ENCODE peak calls at places on chromosomes 5 and 9, in six cellular contexts. Y is IMR-90, C is astrocyte, D is stomach, B is AG04450, E is body of pancreas. O is an unnamed sample.

GRCh38 chr5:13601152-13601551 is 343.3 kb downstream of the DNAH5 start:
- DNase-seq in Y (peak; percentile 46), C (peak; percentile 36), D (no peak), B (no peak), E (no peak), O (peak; percentile 77)

GRCh38 chr5:82334856-82335255 is 56.7 kb upstream of the RPS23 start:
- DNase-seq in Y (peak; percentile 95), C (peak; percentile 98), D (no peak), B (peak; percentile 81), E (no peak), O (no peak)

GRCh38 chr5:22693125-22693524 is 160.0 kb downstream of the CDH12 start:
- DNase-seq in Y (no peak), C (no peak), D (no peak), B (no peak), E (no peak), O (no peak)

GRCh38 chr9:135524130-135524861 is 3.1 kb downstream of the LCN1 start:
- DNase-seq in Y (no peak), C (no peak), D (peak; percentile 15), B (no peak), E (no peak), O (no peak)

GRCh38 chr5:38201158-38201557 is 57.2 kb upstream of the EGFLAM start:
- DNase-seq in Y (no peak), C (no peak), D (no peak), B (no peak), E (no peak), O (no peak)

GRCh38 chr5:141338538-141339306 is at the start of gene PCDHGA2:
- DNase-seq in Y (peak; percentile 66), C (peak; percentile 28), D (no peak), B (no peak), E (peak; percentile 37), O (peak; percentile 38)

GRCh38 chr5:91224459-91224858 is 158.7 kb downstream of the ARRDC3 start:
- DNase-seq in Y (peak; percentile 22), C (peak; percentile 54), D (no peak), B (no peak), E (no peak), O (no peak)

GRCh38 chr9:38287420-38287985 is 105.0 kb upstream of the ALDH1B1 start:
- DNase-seq in Y (no peak), C (no peak), D (no peak), B (no peak), E (no peak), O (peak; percentile 79)

GRCh38 chr9:131656356-131657030 is 83.4 kb downstream of the RAPGEF1 start:
- DNase-seq in Y (no peak), C (no peak), D (peak; percentile 62), B (no peak), E (peak; percentile 85), O (peak; percentile 96)
- H3K4me3 ChIP-seq in Y (no peak overlapping the region), C (no peak overlapping the region), D (no peak overlapping the region), B (no peak overlapping the region), E (no peak overlapping the region), O (no peak overlapping the region)

GRCh38 chr9:78280982-78281668 is 15.8 kb upstream of the PSAT1 start:
- DNase-seq in Y (peak; percentile 75), C (peak; percentile 85), D (peak; percentile 84), B (no peak), E (peak; percentile 92), O (no peak)
- H3K27me3 ChIP-seq in Y (no peaks in the 10 kb centered on the region), C (no peaks in the 10 kb centered on the region), D (no peaks in the 10 kb centered on the region), B (no peaks in the 10 kb centered on the region), E (no peaks in the 10 kb centered on the region), O (no peaks in the 10 kb centered on the region)

GRCh38 chr5:58481828-58482227 is 9.4 kb upstream of the GAPT start:
- DNase-seq in Y (no peak), C (no peak), D (no peak), B (no peak), E (no peak), O (no peak)
- H3K4me3 ChIP-seq in Y (no peak overlapping the region), C (no peak overlapping the region), D (no peak overlapping the region), B (no peak overlapping the region), E (no peak overlapping the region), O (no peak overlapping the region)

GRCh38 chr5:88878976-88879375 is 4.0 kb downstream of the MEF2C start:
- DNase-seq in Y (peak; percentile 63), C (no peak), D (no peak), B (no peak), E (no peak), O (peak; percentile 72)

GRCh38 chr5:88877826-88878225 is 5.2 kb downstream of the MEF2C start:
- DNase-seq in Y (no peak), C (no peak), D (no peak), B (no peak), E (no peak), O (peak; percentile 15)

GRCh38 chr5:88881566-88881965 is 1.4 kb downstream of the MEF2C start:
- DNase-seq in Y (peak; percentile 9), C (no peak), D (no peak), B (no peak), E (peak; percentile 12), O (no peak)

GRCh38 chr5:88880196-88880595 is 2.8 kb downstream of the MEF2C start:
- DNase-seq in Y (no peak), C (no peak), D (no peak), B (no peak), E (no peak), O (no peak)

DNA sequence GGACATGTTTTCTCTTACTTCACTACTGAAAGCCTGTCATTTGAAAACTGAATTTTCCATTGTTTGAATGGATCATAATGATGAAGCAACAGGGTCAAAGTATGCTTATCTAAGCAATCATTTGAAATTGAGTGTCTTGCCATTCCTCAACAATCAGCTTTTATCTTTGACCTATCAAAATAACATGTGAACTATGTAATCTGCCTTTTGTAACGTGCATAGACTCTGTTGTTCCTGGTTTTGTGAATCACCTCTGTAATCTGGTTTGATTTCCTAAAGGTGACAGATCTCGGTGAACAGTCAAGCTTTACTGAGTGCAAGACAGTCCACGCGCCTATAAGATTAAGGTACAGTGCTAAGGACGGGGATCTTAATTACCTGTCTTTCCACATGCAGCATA is 3.3 kb downstream of the MEF2C start:
- DNase-seq in Y (no peak), C (no peak), D (no peak), B (no peak), E (no peak), O (no peak)
- H3K27me3 ChIP-seq in Y (no peaks in the 10 kb centered on the region), C (no peaks in the 10 kb centered on the region), D (no peaks in the 10 kb centered on the region), B (no peaks in the 10 kb centered on the region), E (no peaks in the 10 kb centered on the region), O (no peaks in the 10 kb centered on the region)

DNA sequence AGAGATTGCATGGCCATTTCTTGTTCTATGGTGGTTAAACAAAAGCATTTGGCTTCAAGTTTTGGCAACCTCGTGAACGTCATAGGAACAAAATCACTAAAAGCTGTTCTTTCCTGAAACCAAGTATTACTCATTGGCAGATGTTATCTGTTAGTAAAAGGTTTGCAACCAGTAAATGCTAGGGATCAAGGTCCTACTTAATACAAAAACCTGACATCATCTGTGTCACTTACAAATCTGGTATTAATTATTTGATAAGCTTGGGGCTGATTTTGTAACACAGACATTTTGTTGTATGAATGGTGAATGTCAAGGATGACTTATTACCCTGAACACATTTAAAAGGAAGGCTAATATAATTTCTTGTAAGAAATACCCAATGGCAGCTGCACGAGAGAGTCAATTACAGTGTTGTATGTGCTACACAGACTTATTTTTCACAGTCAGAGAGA is 486.4 kb upstream of the ZNF608 start:
- DNase-seq in Y (peak; percentile 86), C (peak; percentile 94), D (no peak), B (peak; percentile 66), E (peak; percentile 3), O (no peak)
- H3K4me3 ChIP-seq in Y (no peak overlapping the region), C (no peak overlapping the region), D (no peak overlapping the region), B (no peak overlapping the region), E (no peak overlapping the region), O (no peak overlapping the region)

GRCh38 chr5:143401253-143401845 is 2.1 kb downstream of the NR3C1 start:
- DNase-seq in Y (peak; percentile 52), C (no peak), D (no peak), B (no peak), E (no peak), O (peak; percentile 18)

GRCh38 chr5:143401846-143402463 is 1.5 kb downstream of the NR3C1 start:
- DNase-seq in Y (peak; percentile 20), C (no peak), D (no peak), B (no peak), E (no peak), O (peak; percentile 30)

GRCh38 chr5:143399616-143400540 is 3.6 kb downstream of the NR3C1 start:
- DNase-seq in Y (no peak), C (no peak), D (no peak), B (no peak), E (no peak), O (peak; percentile 13)

GRCh38 chr5:143402464-143403356 is 776 bp downstream of the NR3C1 start:
- DNase-seq in Y (peak; percentile 34), C (no peak), D (peak; percentile 67), B (no peak), E (peak; percentile 63), O (peak; percentile 41)

DNA sequence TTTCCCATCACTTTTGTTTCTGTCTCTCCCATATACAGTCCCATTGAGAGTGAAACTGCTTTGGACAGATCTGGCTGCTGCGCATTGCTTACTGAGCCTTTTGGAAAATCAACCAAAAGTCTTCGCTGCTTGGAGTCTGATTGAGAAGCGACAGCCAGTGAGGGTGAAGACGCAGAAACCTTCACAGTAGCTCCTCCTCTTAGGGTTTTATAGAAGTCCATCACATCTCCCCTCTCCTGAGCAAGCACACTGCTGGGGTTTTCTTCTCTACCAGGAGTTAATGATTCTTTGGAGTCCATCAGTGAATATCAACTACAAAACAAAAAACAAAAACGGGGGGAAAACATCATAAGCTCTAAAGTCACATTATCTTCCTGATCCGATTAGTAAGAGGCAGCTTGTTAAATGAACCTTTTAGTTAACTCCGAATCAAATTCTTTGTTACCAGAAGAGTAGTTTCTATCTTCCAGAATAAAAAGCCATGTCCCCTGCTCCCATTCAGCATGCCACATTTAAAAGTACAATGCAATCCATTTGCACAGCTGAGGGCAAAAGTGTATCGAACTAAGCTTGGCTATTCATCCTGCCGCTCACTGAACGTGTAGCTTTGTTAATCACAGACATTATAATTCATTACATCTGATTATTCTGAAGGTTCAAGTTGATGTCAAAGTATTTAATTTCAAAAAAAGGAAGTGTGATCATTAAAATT is 2.8 kb downstream of the NR3C1 start:
- DNase-seq in Y (peak; percentile 60), C (peak; percentile 20), D (no peak), B (no peak), E (no peak), O (peak; percentile 37)
- H3K27me3 ChIP-seq in Y (no peaks in the 10 kb centered on the region), C (no peaks in the 10 kb centered on the region), D (no peaks in the 10 kb centered on the region), B (no peaks in the 10 kb centered on the region), E (no peaks in the 10 kb centered on the region), O (no peaks in the 10 kb centered on the region)

O was measured in bronchial epithelial cell.